ENCODE peak calls at places on chromosomes 16 and 17, in ten cellular contexts. One of them, this sample, is unnamed.

GRCh38 chr17:74768069-74768762 is 7.9 kb downstream of the NAT9 start:
- DNase-seq in breast epithelium: peak
- DNase-seq in lower lobe of right lung: no peak
- DNase-seq in heart right ventricle: peak
- DNase-seq in A549: no peak
- DNase-seq in neural progenitor cell: no peak
- DNase-seq in brain microvascular endothelial cell: no peak
- DNase-seq in cardiac muscle cell: peak
- DNase-seq in thoracic aorta: peak
- DNase-seq in testis: peak
- DNase-seq in this sample: no peak

GRCh38 chr17:31695456-31696090 is 163.5 kb downstream of the COPRS start:
- DNase-seq in breast epithelium: no peak
- DNase-seq in lower lobe of right lung: no peak
- DNase-seq in heart right ventricle: no peak
- DNase-seq in A549: no peak
- DNase-seq in neural progenitor cell: no peak
- DNase-seq in brain microvascular endothelial cell: no peak
- DNase-seq in cardiac muscle cell: peak
- DNase-seq in thoracic aorta: no peak
- DNase-seq in testis: no peak
- DNase-seq in this sample: no peak

GRCh38 chr17:17682293-17682736 is 1.1 kb downstream of the RAI1 start:
- DNase-seq in breast epithelium: no peak
- DNase-seq in lower lobe of right lung: peak
- DNase-seq in heart right ventricle: peak
- DNase-seq in A549: peak
- DNase-seq in neural progenitor cell: peak
- DNase-seq in brain microvascular endothelial cell: no peak
- DNase-seq in cardiac muscle cell: peak
- DNase-seq in thoracic aorta: no peak
- DNase-seq in testis: peak
- DNase-seq in this sample: no peak

GRCh38 chr17:83111516-83112282 is 32.3 kb downstream of the METRNL start:
- DNase-seq in breast epithelium: no peak
- DNase-seq in lower lobe of right lung: no peak
- DNase-seq in heart right ventricle: no peak
- DNase-seq in A549: no peak
- DNase-seq in neural progenitor cell: no peak
- DNase-seq in brain microvascular endothelial cell: no peak
- DNase-seq in cardiac muscle cell: no peak
- DNase-seq in thoracic aorta: no peak
- DNase-seq in testis: no peak
- DNase-seq in this sample: no peak

GRCh38 chr17:50660887-50661345 is 26.2 kb downstream of the ABCC3 start:
- DNase-seq in breast epithelium: no peak
- DNase-seq in lower lobe of right lung: no peak
- DNase-seq in heart right ventricle: no peak
- DNase-seq in A549: no peak
- DNase-seq in neural progenitor cell: no peak
- DNase-seq in brain microvascular endothelial cell: no peak
- DNase-seq in cardiac muscle cell: no peak
- DNase-seq in thoracic aorta: no peak
- DNase-seq in testis: no peak
- DNase-seq in this sample: no peak

GRCh38 chr17:45676695-45677094 is 107.4 kb upstream of the CRHR1 start:
- DNase-seq in breast epithelium: no peak
- DNase-seq in lower lobe of right lung: peak
- DNase-seq in heart right ventricle: no peak
- DNase-seq in A549: no peak
- DNase-seq in neural progenitor cell: no peak
- DNase-seq in brain microvascular endothelial cell: no peak
- DNase-seq in cardiac muscle cell: no peak
- DNase-seq in thoracic aorta: no peak
- DNase-seq in testis: no peak
- DNase-seq in this sample: no peak

GRCh38 chr17:3528604-3529511 is 28.8 kb downstream of the TRPV3 start:
- DNase-seq in breast epithelium: no peak
- DNase-seq in lower lobe of right lung: no peak
- DNase-seq in heart right ventricle: no peak
- DNase-seq in A549: no peak
- DNase-seq in neural progenitor cell: peak
- DNase-seq in brain microvascular endothelial cell: peak
- DNase-seq in cardiac muscle cell: peak
- DNase-seq in thoracic aorta: no peak
- DNase-seq in testis: peak
- DNase-seq in this sample: peak

GRCh38 chr16:54007504-54007903 is 279.1 kb downstream of the IRX3 start:
- DNase-seq in breast epithelium: no peak
- DNase-seq in lower lobe of right lung: no peak
- DNase-seq in heart right ventricle: no peak
- DNase-seq in A549: no peak
- DNase-seq in neural progenitor cell: no peak
- DNase-seq in brain microvascular endothelial cell: no peak
- DNase-seq in cardiac muscle cell: no peak
- DNase-seq in thoracic aorta: no peak
- DNase-seq in testis: no peak
- DNase-seq in this sample: no peak

GRCh38 chr17:73226556-73227172 is 33.8 kb downstream of the COG1 start:
- DNase-seq in breast epithelium: no peak
- DNase-seq in lower lobe of right lung: no peak
- DNase-seq in heart right ventricle: no peak
- DNase-seq in A549: no peak
- DNase-seq in neural progenitor cell: no peak
- DNase-seq in brain microvascular endothelial cell: no peak
- DNase-seq in cardiac muscle cell: peak
- DNase-seq in thoracic aorta: no peak
- DNase-seq in testis: no peak
- DNase-seq in this sample: no peak

GRCh38 chr17:41013606-41014005 is 4.7 kb upstream of the KRTAP3-1 start:
- DNase-seq in breast epithelium: no peak
- DNase-seq in lower lobe of right lung: no peak
- DNase-seq in heart right ventricle: peak
- DNase-seq in A549: no peak
- DNase-seq in neural progenitor cell: no peak
- DNase-seq in brain microvascular endothelial cell: no peak
- DNase-seq in cardiac muscle cell: no peak
- DNase-seq in thoracic aorta: no peak
- DNase-seq in testis: peak
- DNase-seq in this sample: no peak

GRCh38 chr16:89759742-89760366 is 38.5 kb downstream of the ZNF276 start:
- DNase-seq in breast epithelium: no peak
- DNase-seq in lower lobe of right lung: no peak
- DNase-seq in heart right ventricle: no peak
- DNase-seq in A549: no peak
- DNase-seq in neural progenitor cell: no peak
- DNase-seq in brain microvascular endothelial cell: no peak
- DNase-seq in cardiac muscle cell: no peak
- DNase-seq in thoracic aorta: no peak
- DNase-seq in testis: no peak
- DNase-seq in this sample: no peak

GRCh38 chr17:31573047-31573446 is 181.6 kb downstream of the RAB11FIP4 start:
- DNase-seq in breast epithelium: no peak
- DNase-seq in lower lobe of right lung: no peak
- DNase-seq in heart right ventricle: no peak
- DNase-seq in A549: no peak
- DNase-seq in neural progenitor cell: peak
- DNase-seq in brain microvascular endothelial cell: no peak
- DNase-seq in cardiac muscle cell: no peak
- DNase-seq in thoracic aorta: no peak
- DNase-seq in testis: no peak
- DNase-seq in this sample: no peak

GRCh38 chr17:2123467-2124251 is 68.8 kb downstream of the HIC1 start:
- DNase-seq in breast epithelium: no peak
- DNase-seq in lower lobe of right lung: no peak
- DNase-seq in heart right ventricle: peak
- DNase-seq in A549: no peak
- DNase-seq in neural progenitor cell: peak
- DNase-seq in brain microvascular endothelial cell: no peak
- DNase-seq in cardiac muscle cell: peak
- DNase-seq in thoracic aorta: no peak
- DNase-seq in testis: peak
- DNase-seq in this sample: no peak

GRCh38 chr17:40915721-40916256 is 21.7 kb downstream of the KRT23 start:
- DNase-seq in breast epithelium: no peak
- DNase-seq in lower lobe of right lung: no peak
- DNase-seq in heart right ventricle: no peak
- DNase-seq in A549: peak
- DNase-seq in neural progenitor cell: no peak
- DNase-seq in brain microvascular endothelial cell: no peak
- DNase-seq in cardiac muscle cell: no peak
- DNase-seq in thoracic aorta: no peak
- DNase-seq in testis: no peak
- DNase-seq in this sample: peak

GRCh38 chr16:77789646-77790370 is 1.4 kb downstream of the VAT1L start:
- DNase-seq in breast epithelium: no peak
- DNase-seq in lower lobe of right lung: no peak
- DNase-seq in heart right ventricle: no peak
- DNase-seq in A549: no peak
- DNase-seq in neural progenitor cell: peak
- DNase-seq in brain microvascular endothelial cell: no peak
- DNase-seq in cardiac muscle cell: no peak
- DNase-seq in thoracic aorta: no peak
- DNase-seq in testis: no peak
- DNase-seq in this sample: no peak

GRCh38 chr16:10866196-10866976 is 10.6 kb upstream of the CIITA start:
- DNase-seq in breast epithelium: no peak
- DNase-seq in lower lobe of right lung: no peak
- DNase-seq in heart right ventricle: no peak
- DNase-seq in A549: no peak
- DNase-seq in neural progenitor cell: no peak
- DNase-seq in brain microvascular endothelial cell: no peak
- DNase-seq in cardiac muscle cell: no peak
- DNase-seq in thoracic aorta: no peak
- DNase-seq in testis: peak
- DNase-seq in this sample: no peak

GRCh38 chr16:83727018-83727417 is 80.8 kb upstream of the HSBP1 start:
- DNase-seq in breast epithelium: no peak
- DNase-seq in lower lobe of right lung: no peak
- DNase-seq in heart right ventricle: no peak
- DNase-seq in A549: no peak
- DNase-seq in neural progenitor cell: no peak
- DNase-seq in brain microvascular endothelial cell: peak
- DNase-seq in cardiac muscle cell: peak
- DNase-seq in thoracic aorta: no peak
- DNase-seq in testis: peak
- DNase-seq in this sample: no peak

GRCh38 chr17:62187681-62188080 is 122.6 kb upstream of the MED13 start:
- DNase-seq in breast epithelium: no peak
- DNase-seq in lower lobe of right lung: no peak
- DNase-seq in heart right ventricle: no peak
- DNase-seq in A549: no peak
- DNase-seq in neural progenitor cell: no peak
- DNase-seq in brain microvascular endothelial cell: no peak
- DNase-seq in cardiac muscle cell: peak
- DNase-seq in thoracic aorta: no peak
- DNase-seq in testis: no peak
- DNase-seq in this sample: no peak

GRCh38 chr16:3085868-3086595 is 13.1 kb downstream of the ZSCAN10 start:
- DNase-seq in breast epithelium: no peak
- DNase-seq in lower lobe of right lung: no peak
- DNase-seq in heart right ventricle: no peak
- DNase-seq in A549: no peak
- DNase-seq in neural progenitor cell: no peak
- DNase-seq in brain microvascular endothelial cell: no peak
- DNase-seq in cardiac muscle cell: no peak
- DNase-seq in thoracic aorta: no peak
- DNase-seq in testis: no peak
- DNase-seq in this sample: no peak

GRCh38 chr16:85173077-85173980 is 61.1 kb upstream of the CIBAR2 start:
- DNase-seq in breast epithelium: no peak
- DNase-seq in lower lobe of right lung: peak
- DNase-seq in heart right ventricle: no peak
- DNase-seq in A549: peak
- DNase-seq in neural progenitor cell: peak
- DNase-seq in brain microvascular endothelial cell: peak
- DNase-seq in cardiac muscle cell: peak
- DNase-seq in thoracic aorta: no peak
- DNase-seq in testis: peak
- DNase-seq in this sample: peak
- TF ChIP-seq CTCF in breast epithelium: no peak
- TF ChIP-seq CTCF in lower lobe of right lung: no peak
- TF ChIP-seq CTCF in heart right ventricle: no peak
- TF ChIP-seq CTCF in A549: no peak
- TF ChIP-seq CTCF in neural progenitor cell: peak
- TF ChIP-seq CTCF in brain microvascular endothelial cell: peak
- TF ChIP-seq CTCF in cardiac muscle cell: peak
- TF ChIP-seq CTCF in thoracic aorta: no peak
- TF ChIP-seq CTCF in testis: peak
- TF ChIP-seq CTCF in this sample: no peak

DNA sequence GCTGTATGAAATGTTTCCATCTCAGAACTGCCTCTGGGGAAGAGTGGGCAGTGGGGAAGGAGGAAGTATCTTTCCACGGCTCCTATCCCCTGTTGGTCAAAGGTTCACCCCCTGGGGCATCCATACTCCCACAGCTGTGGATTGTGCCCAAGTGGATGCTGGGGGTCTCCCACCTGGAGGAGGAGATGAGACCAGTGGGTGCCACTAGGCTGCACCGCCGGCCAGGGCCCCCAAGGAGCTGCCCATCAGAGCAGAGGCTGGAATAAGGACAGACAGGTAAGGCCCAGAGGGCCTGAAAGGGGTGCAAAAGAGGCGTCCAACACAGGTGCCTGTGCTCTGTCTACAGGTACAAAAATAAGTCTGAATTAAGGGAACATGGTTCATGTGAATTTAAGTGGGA is 87.5 kb downstream of the WSCD1 start:
- DNase-seq in breast epithelium: no peak
- DNase-seq in lower lobe of right lung: no peak
- DNase-seq in heart right ventricle: no peak
- DNase-seq in A549: no peak
- DNase-seq in neural progenitor cell: no peak
- DNase-seq in brain microvascular endothelial cell: no peak
- DNase-seq in cardiac muscle cell: no peak
- DNase-seq in thoracic aorta: no peak
- DNase-seq in testis: no peak
- DNase-seq in this sample: no peak
- H3K27ac ChIP-seq in breast epithelium: no peak
- H3K27ac ChIP-seq in lower lobe of right lung: no peak
- H3K27ac ChIP-seq in heart right ventricle: no peak
- H3K27ac ChIP-seq in A549: no peak
- H3K27ac ChIP-seq in neural progenitor cell: no peak
- H3K27ac ChIP-seq in brain microvascular endothelial cell: no peak
- H3K27ac ChIP-seq in cardiac muscle cell: no peak
- H3K27ac ChIP-seq in thoracic aorta: no peak
- H3K27ac ChIP-seq in testis: no peak
- H3K27ac ChIP-seq in this sample: no peak

GRCh38 chr16:76157629-76158028 is 119.6 kb upstream of the CNTNAP4 start:
- DNase-seq in breast epithelium: no peak
- DNase-seq in lower lobe of right lung: no peak
- DNase-seq in heart right ventricle: no peak
- DNase-seq in A549: no peak
- DNase-seq in neural progenitor cell: peak
- DNase-seq in brain microvascular endothelial cell: no peak
- DNase-seq in cardiac muscle cell: no peak
- DNase-seq in thoracic aorta: no peak
- DNase-seq in testis: no peak
- DNase-seq in this sample: no peak
- TF ChIP-seq CTCF in breast epithelium: no peak
- TF ChIP-seq CTCF in lower lobe of right lung: no peak
- TF ChIP-seq CTCF in heart right ventricle: no peak
- TF ChIP-seq CTCF in A549: no peak
- TF ChIP-seq CTCF in neural progenitor cell: peak
- TF ChIP-seq CTCF in brain microvascular endothelial cell: no peak
- TF ChIP-seq CTCF in cardiac muscle cell: no peak
- TF ChIP-seq CTCF in thoracic aorta: no peak
- TF ChIP-seq CTCF in testis: no peak
- TF ChIP-seq CTCF in this sample: no peak

GRCh38 chr16:15054357-15055140 is 1.3 kb downstream of the NTAN1 start:
- DNase-seq in breast epithelium: no peak
- DNase-seq in lower lobe of right lung: no peak
- DNase-seq in heart right ventricle: no peak
- DNase-seq in A549: no peak
- DNase-seq in neural progenitor cell: no peak
- DNase-seq in brain microvascular endothelial cell: no peak
- DNase-seq in cardiac muscle cell: no peak
- DNase-seq in thoracic aorta: no peak
- DNase-seq in testis: no peak
- DNase-seq in this sample: no peak
- H3K27ac ChIP-seq in breast epithelium: peak
- H3K27ac ChIP-seq in lower lobe of right lung: peak
- H3K27ac ChIP-seq in heart right ventricle: peak
- H3K27ac ChIP-seq in A549: no peak
- H3K27ac ChIP-seq in neural progenitor cell: no peak
- H3K27ac ChIP-seq in brain microvascular endothelial cell: no peak
- H3K27ac ChIP-seq in cardiac muscle cell: no peak
- H3K27ac ChIP-seq in thoracic aorta: no peak
- H3K27ac ChIP-seq in testis: peak
- H3K27ac ChIP-seq in this sample: peak